ENCODE peak calls at places on chromosomes 4 and X, in eight cellular contexts. One of them, this sample, is unnamed.

GRCh38 chr4:4170596-4171150 is 56.1 kb downstream of the OTOP1 start:
- DNase-seq in brain microvascular endothelial cell: no peak
- DNase-seq in heart left ventricle: no peak
- DNase-seq in coronary artery: no peak
- DNase-seq in endodermal cell: no peak
- DNase-seq in tibial artery: no peak
- DNase-seq in fibroblast of lung: no peak
- DNase-seq in AG10803: no peak
- DNase-seq in this sample: no peak

GRCh38 chr4:3262208-3263052 is 13.5 kb downstream of the MSANTD1 start:
- DNase-seq in brain microvascular endothelial cell: no peak
- DNase-seq in heart left ventricle: no peak
- DNase-seq in AG10803: no peak
- DNase-seq in endodermal cell: no peak
- DNase-seq in coronary artery: peak
- DNase-seq in tibial artery: no peak
- DNase-seq in fibroblast of lung: no peak
- DNase-seq in this sample: no peak

GRCh38 chrX:38335382-38335781 is 8.1 kb upstream of the RPGR start:
- DNase-seq in AG10803: no peak
- DNase-seq in tibial artery: no peak
- DNase-seq in coronary artery: no peak
- DNase-seq in heart left ventricle: no peak
- DNase-seq in brain microvascular endothelial cell: no peak
- DNase-seq in fibroblast of lung: no peak
- DNase-seq in endodermal cell: no peak
- DNase-seq in this sample: no peak

GRCh38 chrX:102651242-102651967 is at the start of gene GPRASP1:
- DNase-seq in AG10803: peak
- DNase-seq in tibial artery: peak
- DNase-seq in brain microvascular endothelial cell: peak
- DNase-seq in coronary artery: no peak
- DNase-seq in fibroblast of lung: peak
- DNase-seq in endodermal cell: peak
- DNase-seq in heart left ventricle: peak
- DNase-seq in this sample: no peak

GRCh38 chrX:30715976-30716375 is 62.8 kb downstream of the GK start:
- DNase-seq in endodermal cell: no peak
- DNase-seq in brain microvascular endothelial cell: no peak
- DNase-seq in heart left ventricle: no peak
- DNase-seq in coronary artery: no peak
- DNase-seq in tibial artery: no peak
- DNase-seq in fibroblast of lung: no peak
- DNase-seq in AG10803: no peak
- DNase-seq in this sample: no peak

GRCh38 chr4:83731609-83732008 is 195.7 kb downstream of the GPAT3 start:
- DNase-seq in endodermal cell: no peak
- DNase-seq in fibroblast of lung: no peak
- DNase-seq in heart left ventricle: no peak
- DNase-seq in AG10803: no peak
- DNase-seq in brain microvascular endothelial cell: peak
- DNase-seq in coronary artery: no peak
- DNase-seq in tibial artery: no peak
- DNase-seq in this sample: peak

GRCh38 chr4:181821039-181822004 is 421.9 kb upstream of the TENM3 start:
- DNase-seq in brain microvascular endothelial cell: peak
- DNase-seq in heart left ventricle: no peak
- DNase-seq in endodermal cell: no peak
- DNase-seq in AG10803: peak
- DNase-seq in tibial artery: no peak
- DNase-seq in coronary artery: no peak
- DNase-seq in fibroblast of lung: peak
- DNase-seq in this sample: peak

GRCh38 chr4:109979932-109980717 is 67.4 kb downstream of the EGF start:
- DNase-seq in coronary artery: no peak
- DNase-seq in tibial artery: no peak
- DNase-seq in fibroblast of lung: peak
- DNase-seq in brain microvascular endothelial cell: peak
- DNase-seq in heart left ventricle: no peak
- DNase-seq in endodermal cell: no peak
- DNase-seq in AG10803: peak
- DNase-seq in this sample: peak

GRCh38 chr4:180060159-180060889 is 2182.9 kb upstream of the TENM3 start:
- DNase-seq in brain microvascular endothelial cell: no peak
- DNase-seq in endodermal cell: no peak
- DNase-seq in tibial artery: no peak
- DNase-seq in fibroblast of lung: peak
- DNase-seq in heart left ventricle: no peak
- DNase-seq in coronary artery: no peak
- DNase-seq in AG10803: no peak
- DNase-seq in this sample: peak

GRCh38 chrX:96841325-96841724 is 42.4 kb upstream of the RPA4 start:
- DNase-seq in tibial artery: no peak
- DNase-seq in endodermal cell: no peak
- DNase-seq in AG10803: no peak
- DNase-seq in brain microvascular endothelial cell: no peak
- DNase-seq in fibroblast of lung: no peak
- DNase-seq in heart left ventricle: no peak
- DNase-seq in coronary artery: no peak
- DNase-seq in this sample: no peak

GRCh38 chr4:139453041-139453370 is 915 bp upstream of the RAB33B start:
- DNase-seq in tibial artery: no peak
- DNase-seq in brain microvascular endothelial cell: peak
- DNase-seq in endodermal cell: no peak
- DNase-seq in heart left ventricle: no peak
- DNase-seq in AG10803: no peak
- DNase-seq in fibroblast of lung: peak
- DNase-seq in coronary artery: no peak
- DNase-seq in this sample: peak

GRCh38 chrX:23789386-23790146 is 6.6 kb downstream of the SAT1 start:
- DNase-seq in heart left ventricle: no peak
- DNase-seq in AG10803: no peak
- DNase-seq in brain microvascular endothelial cell: no peak
- DNase-seq in tibial artery: no peak
- DNase-seq in coronary artery: no peak
- DNase-seq in endodermal cell: peak
- DNase-seq in fibroblast of lung: no peak
- DNase-seq in this sample: no peak

GRCh38 chr4:48112017-48112667 is 21.9 kb downstream of the TXK start:
- DNase-seq in coronary artery: no peak
- DNase-seq in heart left ventricle: no peak
- DNase-seq in brain microvascular endothelial cell: no peak
- DNase-seq in fibroblast of lung: peak
- DNase-seq in tibial artery: no peak
- DNase-seq in AG10803: peak
- DNase-seq in endodermal cell: peak
- DNase-seq in this sample: peak

GRCh38 chr4:23327120-23327519 is 562.7 kb downstream of the PPARGC1A start:
- DNase-seq in AG10803: no peak
- DNase-seq in tibial artery: no peak
- DNase-seq in endodermal cell: no peak
- DNase-seq in coronary artery: no peak
- DNase-seq in heart left ventricle: no peak
- DNase-seq in fibroblast of lung: peak
- DNase-seq in brain microvascular endothelial cell: no peak
- DNase-seq in this sample: no peak

GRCh38 chr4:53121304-53121865 is 244.5 kb downstream of the SCFD2 start:
- DNase-seq in brain microvascular endothelial cell: no peak
- DNase-seq in fibroblast of lung: no peak
- DNase-seq in heart left ventricle: no peak
- DNase-seq in coronary artery: no peak
- DNase-seq in tibial artery: no peak
- DNase-seq in AG10803: no peak
- DNase-seq in endodermal cell: no peak
- DNase-seq in this sample: no peak

GRCh38 chr4:4659871-4660651 is 118.2 kb upstream of the STX18 start:
- DNase-seq in heart left ventricle: no peak
- DNase-seq in AG10803: peak
- DNase-seq in tibial artery: no peak
- DNase-seq in fibroblast of lung: peak
- DNase-seq in brain microvascular endothelial cell: peak
- DNase-seq in endodermal cell: no peak
- DNase-seq in coronary artery: no peak
- DNase-seq in this sample: peak

GRCh38 chr4:55868691-55869090 is 15.2 kb downstream of the EXOC1 start:
- DNase-seq in tibial artery: no peak
- DNase-seq in endodermal cell: no peak
- DNase-seq in coronary artery: no peak
- DNase-seq in brain microvascular endothelial cell: no peak
- DNase-seq in heart left ventricle: no peak
- DNase-seq in AG10803: peak
- DNase-seq in fibroblast of lung: peak
- DNase-seq in this sample: no peak

GRCh38 chrX:70485466-70485865 is 40.8 kb downstream of the DLG3 start:
- DNase-seq in tibial artery: no peak
- DNase-seq in AG10803: no peak
- DNase-seq in endodermal cell: peak
- DNase-seq in brain microvascular endothelial cell: no peak
- DNase-seq in coronary artery: no peak
- DNase-seq in heart left ventricle: no peak
- DNase-seq in fibroblast of lung: no peak
- DNase-seq in this sample: peak

GRCh38 chr4:54843946-54844345 is 186.2 kb downstream of the KIT start:
- DNase-seq in endodermal cell: no peak
- DNase-seq in AG10803: no peak
- DNase-seq in fibroblast of lung: no peak
- DNase-seq in heart left ventricle: no peak
- DNase-seq in tibial artery: no peak
- DNase-seq in coronary artery: no peak
- DNase-seq in brain microvascular endothelial cell: no peak
- DNase-seq in this sample: no peak

GRCh38 chr4:7765676-7766075 is 174.0 kb downstream of the AFAP1 start:
- DNase-seq in AG10803: no peak
- DNase-seq in coronary artery: no peak
- DNase-seq in tibial artery: peak
- DNase-seq in endodermal cell: no peak
- DNase-seq in brain microvascular endothelial cell: no peak
- DNase-seq in heart left ventricle: no peak
- DNase-seq in fibroblast of lung: no peak
- DNase-seq in this sample: no peak

GRCh38 chr4:55381502-55381901 is 14.3 kb upstream of the TMEM165 start:
- DNase-seq in AG10803: no peak
- DNase-seq in heart left ventricle: no peak
- DNase-seq in tibial artery: no peak
- DNase-seq in fibroblast of lung: no peak
- DNase-seq in coronary artery: no peak
- DNase-seq in endodermal cell: no peak
- DNase-seq in brain microvascular endothelial cell: no peak
- DNase-seq in this sample: no peak

GRCh38 chr4:16826397-16826910 is 72.0 kb downstream of the LDB2 start:
- DNase-seq in AG10803: no peak
- DNase-seq in endodermal cell: no peak
- DNase-seq in coronary artery: no peak
- DNase-seq in heart left ventricle: no peak
- DNase-seq in fibroblast of lung: no peak
- DNase-seq in tibial artery: no peak
- DNase-seq in brain microvascular endothelial cell: no peak
- DNase-seq in this sample: no peak
- H3K4me3 ChIP-seq in AG10803: no peak
- H3K4me3 ChIP-seq in endodermal cell: no peak
- H3K4me3 ChIP-seq in coronary artery: no peak
- H3K4me3 ChIP-seq in heart left ventricle: no peak
- H3K4me3 ChIP-seq in fibroblast of lung: no peak
- H3K4me3 ChIP-seq in tibial artery: no peak
- H3K4me3 ChIP-seq in brain microvascular endothelial cell: no peak
- H3K4me3 ChIP-seq in this sample: no peak

GRCh38 chrX:35076061-35076460 is 133.5 kb downstream of the FAM47B start:
- DNase-seq in tibial artery: no peak
- DNase-seq in coronary artery: no peak
- DNase-seq in AG10803: no peak
- DNase-seq in endodermal cell: peak
- DNase-seq in heart left ventricle: no peak
- DNase-seq in brain microvascular endothelial cell: no peak
- DNase-seq in fibroblast of lung: no peak
- DNase-seq in this sample: peak
- TF ChIP-seq CTCF in tibial artery: no peak
- TF ChIP-seq CTCF in coronary artery: no peak
- TF ChIP-seq CTCF in AG10803: no peak
- TF ChIP-seq CTCF in endodermal cell: peak
- TF ChIP-seq CTCF in heart left ventricle: no peak
- TF ChIP-seq CTCF in brain microvascular endothelial cell: peak
- TF ChIP-seq CTCF in fibroblast of lung: no peak
- TF ChIP-seq CTCF in this sample: no peak

GRCh38 chr4:173499568-173500535 is 30.2 kb downstream of the HAND2 start:
- DNase-seq in coronary artery: no peak
- DNase-seq in brain microvascular endothelial cell: no peak
- DNase-seq in tibial artery: no peak
- DNase-seq in AG10803: no peak
- DNase-seq in heart left ventricle: no peak
- DNase-seq in endodermal cell: peak
- DNase-seq in fibroblast of lung: no peak
- DNase-seq in this sample: no peak
- H3K4me3 ChIP-seq in coronary artery: no peak
- H3K4me3 ChIP-seq in brain microvascular endothelial cell: no peak
- H3K4me3 ChIP-seq in tibial artery: no peak
- H3K4me3 ChIP-seq in AG10803: no peak
- H3K4me3 ChIP-seq in heart left ventricle: no peak
- H3K4me3 ChIP-seq in endodermal cell: no peak
- H3K4me3 ChIP-seq in fibroblast of lung: no peak
- H3K4me3 ChIP-seq in this sample: no peak

GRCh38 chr4:127968565-127968964 is 3.4 kb downstream of the ABHD18 start:
- DNase-seq in endodermal cell: no peak
- DNase-seq in coronary artery: no peak
- DNase-seq in fibroblast of lung: no peak
- DNase-seq in heart left ventricle: no peak
- DNase-seq in brain microvascular endothelial cell: no peak
- DNase-seq in tibial artery: no peak
- DNase-seq in AG10803: no peak
- DNase-seq in this sample: no peak

GRCh38 chr4:127959794-127960193 is 5.2 kb downstream of the MFSD8 start:
- DNase-seq in coronary artery: no peak
- DNase-seq in brain microvascular endothelial cell: no peak
- DNase-seq in tibial artery: no peak
- DNase-seq in endodermal cell: no peak
- DNase-seq in AG10803: peak
- DNase-seq in heart left ventricle: no peak
- DNase-seq in fibroblast of lung: no peak
- DNase-seq in this sample: no peak

GRCh38 chr4:127967141-127967775 is 2.1 kb downstream of the ABHD18 start:
- DNase-seq in endodermal cell: no peak
- DNase-seq in brain microvascular endothelial cell: no peak
- DNase-seq in tibial artery: no peak
- DNase-seq in AG10803: peak
- DNase-seq in heart left ventricle: no peak
- DNase-seq in coronary artery: no peak
- DNase-seq in fibroblast of lung: no peak
- DNase-seq in this sample: peak

GRCh38 chr4:127965062-127965802 is at the start of the genes ABHD18 and MFSD8:
- DNase-seq in endodermal cell: peak
- DNase-seq in tibial artery: peak
- DNase-seq in heart left ventricle: peak
- DNase-seq in AG10803: peak
- DNase-seq in coronary artery: peak
- DNase-seq in brain microvascular endothelial cell: peak
- DNase-seq in fibroblast of lung: peak
- DNase-seq in this sample: peak

DNA sequence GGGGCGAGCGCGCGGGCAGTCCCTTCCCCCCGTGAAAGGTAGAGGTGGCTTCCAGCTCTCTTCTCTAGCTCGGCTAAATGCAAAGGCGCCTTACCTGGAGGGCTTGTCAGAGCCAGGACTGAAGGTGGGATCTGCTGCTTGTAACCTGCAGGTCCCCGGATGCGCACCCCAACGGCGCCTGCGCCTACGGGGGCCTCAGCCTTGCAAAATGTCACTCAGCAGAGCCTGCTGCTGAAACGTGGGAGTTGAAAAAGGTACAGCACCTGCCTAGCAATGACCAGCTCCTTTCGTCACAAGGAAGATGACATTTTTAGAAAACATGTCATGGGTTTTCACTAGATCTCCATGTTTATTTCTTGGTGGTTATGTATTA is 583 bp downstream of the ABHD18 start:
- DNase-seq in coronary artery: peak
- DNase-seq in brain microvascular endothelial cell: peak
- DNase-seq in AG10803: peak
- DNase-seq in heart left ventricle: no peak
- DNase-seq in tibial artery: peak
- DNase-seq in fibroblast of lung: peak
- DNase-seq in endodermal cell: peak
- DNase-seq in this sample: peak
- TF ChIP-seq CTCF in coronary artery: no peak
- TF ChIP-seq CTCF in brain microvascular endothelial cell: no peak
- TF ChIP-seq CTCF in AG10803: no peak
- TF ChIP-seq CTCF in heart left ventricle: no peak
- TF ChIP-seq CTCF in tibial artery: no peak
- TF ChIP-seq CTCF in fibroblast of lung: no peak
- TF ChIP-seq CTCF in endodermal cell: no peak
- TF ChIP-seq CTCF in this sample: no peak